ENCODE peak calls at places on chromosomes 1 and 21, in nine cellular contexts. J is type B pancreatic cell; Q is stimulated activated CD4-positive, alpha-beta T cell treated with anti-CD3 and anti-CD28 coated beads, Interleukin-2, amount 100 ng/mL, for 24 hours; Y is activated naive CD8-positive, alpha-beta T cell treated with anti-CD3 and anti-CD28 coated beads, Interleukin-2, amount 50 U/mL, for 16 hours; V is T1000; E is cortex of kidney; P is hepatic stellate cell; I is adipocyte; F is A549. O is an unnamed sample.

GRCh38 chr1:66402194-66402593 is 131.8 kb upstream of the SGIP1 start:
- DNase-seq in Y (no peak), P (peak), J (no peak), F (no peak), E (no peak), Q (no peak), I (peak), V (no peak), O (no peak)

GRCh38 chr1:53116307-53116810 is 26.1 kb downstream of the SLC1A7 start:
- DNase-seq in V (no peak), E (no peak), Q (no peak), F (no peak), I (no peak), J (no peak), Y (no peak), P (no peak), O (no peak)

GRCh38 chr1:180168786-180169640 is 14.3 kb downstream of the QSOX1 start:
- DNase-seq in P (no peak), Y (no peak), F (peak), I (peak), V (no peak), Q (peak), J (no peak), E (no peak), O (peak)

GRCh38 chr1:87151500-87152421 is 176.9 kb upstream of the LMO4 start:
- DNase-seq in V (no peak), P (peak), J (peak), Y (peak), E (no peak), F (no peak), Q (peak), I (peak), O (no peak)

GRCh38 chr1:63770381-63770780 is 3.4 kb upstream of the ROR1 start:
- DNase-seq in F (no peak), I (no peak), J (no peak), V (no peak), Q (no peak), E (no peak), Y (no peak), P (no peak), O (no peak)

GRCh38 chr1:205939690-205940330 is 3.4 kb downstream of the SLC26A9 start:
- DNase-seq in P (no peak), Y (no peak), V (no peak), J (no peak), Q (peak), I (no peak), F (peak), E (no peak), O (peak)

GRCh38 chr1:172135923-172136610 is 284.4 kb upstream of the C1orf105 start:
- DNase-seq in P (peak), Y (no peak), I (peak), J (no peak), Q (no peak), E (no peak), F (no peak), V (no peak), O (no peak)

GRCh38 chr1:213830371-213830770 is 157.4 kb upstream of the PROX1 start:
- DNase-seq in Q (no peak), V (no peak), I (no peak), Y (no peak), J (no peak), E (no peak), F (no peak), P (no peak), O (no peak)

GRCh38 chr1:205577874-205578658 is 53.7 kb downstream of the ELK4 start:
- DNase-seq in V (no peak), F (no peak), Q (no peak), I (no peak), Y (no peak), P (no peak), J (no peak), E (no peak), O (no peak)

GRCh38 chr1:3577711-3578432 is 33.4 kb downstream of the MEGF6 start:
- DNase-seq in E (no peak), Y (no peak), Q (no peak), P (no peak), I (no peak), V (no peak), J (no peak), F (no peak), O (no peak)

GRCh38 chr1:21869620-21870121 is 57.6 kb downstream of the LDLRAD2 start:
- DNase-seq in I (peak), E (no peak), P (peak), Y (no peak), J (no peak), V (peak), Q (no peak), F (peak), O (peak)

GRCh38 chr21:33518899-33519298 is 23.0 kb downstream of the GART start:
- DNase-seq in I (no peak), Q (no peak), Y (no peak), F (no peak), P (no peak), E (no peak), V (no peak), J (no peak), O (no peak)

GRCh38 chr1:91884459-91885290 is 1.3 kb downstream of the TGFBR3 start:
- DNase-seq in E (no peak), J (no peak), Y (no peak), I (peak), P (no peak), V (no peak), Q (peak), F (peak), O (no peak)

GRCh38 chr1:108190686-108191416 is 9.3 kb downstream of the SLC25A24 start:
- DNase-seq in J (no peak), V (no peak), F (no peak), Y (no peak), P (no peak), E (no peak), I (no peak), Q (no peak), O (no peak)

GRCh38 chr1:108750476-108751191 is 4.2 kb downstream of the STXBP3 start:
- DNase-seq in F (no peak), Q (no peak), J (no peak), I (no peak), P (no peak), V (no peak), E (no peak), Y (no peak), O (no peak)

GRCh38 chr1:53340660-53341520 is 13.0 kb upstream of the LRP8 start:
- DNase-seq in E (no peak), F (no peak), J (peak), I (no peak), P (no peak), Q (peak), Y (no peak), V (no peak), O (no peak)

GRCh38 chr1:40039245-40039756 is 1.2 kb upstream of the CAP1 start:
- DNase-seq in Y (no peak), J (no peak), V (no peak), Q (no peak), P (no peak), I (no peak), F (peak), E (no peak), O (no peak)

GRCh38 chr1:8015036-8015808 is 10.9 kb downstream of the ERRFI1 start:
- DNase-seq in Q (no peak), J (no peak), V (peak), F (peak), I (peak), Y (no peak), E (no peak), P (peak), O (peak)

GRCh38 chr1:150138044-150138443 is 11.7 kb upstream of the PLEKHO1 start:
- DNase-seq in I (no peak), P (no peak), E (no peak), V (no peak), Y (no peak), J (no peak), F (no peak), Q (no peak), O (no peak)

GRCh38 chr1:55185832-55186231 is 29.3 kb downstream of the USP24 start:
- DNase-seq in V (no peak), E (no peak), Y (no peak), J (no peak), F (no peak), I (no peak), P (no peak), Q (no peak), O (no peak)

GRCh38 chr1:224245188-224245587 is 62.1 kb downstream of the DEGS1 start:
- DNase-seq in F (peak), E (no peak), Q (no peak), J (no peak), V (no peak), P (no peak), I (peak), Y (no peak), O (no peak)

GRCh38 chr1:229597877-229598276 is 28.0 kb downstream of the TAF5L start:
- DNase-seq in V (no peak), J (no peak), Y (no peak), P (peak), E (no peak), I (no peak), F (no peak), Q (no peak), O (no peak)

GRCh38 chr1:214823311-214824117 is 220.5 kb downstream of the CENPF start:
- DNase-seq in Y (no peak), V (no peak), E (no peak), J (no peak), Q (peak), P (no peak), I (no peak), F (no peak), O (no peak)

GRCh38 chr1:110515896-110516295 is 3.1 kb downstream of the KCNA10 start:
- DNase-seq in F (no peak), V (no peak), Q (no peak), J (no peak), E (no peak), I (no peak), P (no peak), Y (no peak), O (no peak)

GRCh38 chr1:202798260-202798659 is 10.0 kb downstream of the KDM5B start:
- DNase-seq in J (no peak), F (no peak), Q (no peak), P (no peak), E (no peak), V (no peak), Y (no peak), I (no peak), O (no peak)

GRCh38 chr1:75970631-75971030 is 38.4 kb upstream of the ASB17 start:
- DNase-seq in Q (no peak), P (no peak), Y (no peak), I (no peak), J (no peak), V (no peak), F (no peak), E (no peak), O (no peak)

GRCh38 chr1:159239551-159240220 is 35.0 kb downstream of the ACKR1 start:
- DNase-seq in V (no peak), P (no peak), Q (no peak), E (no peak), F (no peak), I (no peak), J (no peak), Y (no peak), O (no peak)

GRCh38 chr1:162631546-162632233 is 574 bp upstream of the DDR2 start:
- DNase-seq in I (peak), P (no peak), V (no peak), F (no peak), J (no peak), Y (no peak), Q (no peak), E (no peak), O (no peak)

GRCh38 chr21:46294647-46295176 is 8.6 kb downstream of the YBEY start:
- DNase-seq in Y (no peak), E (no peak), J (no peak), V (no peak), Q (no peak), I (peak), P (peak), F (no peak), O (peak)

GRCh38 chr1:17011439-17012307 is at the start of gene ATP13A2:
- DNase-seq in I (peak), Y (peak), F (peak), Q (peak), V (peak), J (peak), P (peak), E (no peak), O (peak)

O was measured in PC-9.